ENCODE peak calls at places on chromosomes 11 and 22, in six cellular contexts. Q is K562, B is GM12891, T is HepG2, M is GM12878, E is H1. G is an unnamed sample.

GRCh38 chr22:41524809-41525449 is 19.3 kb downstream of the POLR3H start:
- DNase-seq in Q (no peak), B (peak; percentile 60), T (no peak), M (no peak), E (no peak), G (no peak)

GRCh38 chr11:113557926-113558325 is 82.7 kb upstream of the DRD2 start:
- DNase-seq in Q (no peak), B (no peak), T (no peak), M (no peak), E (no peak), G (no peak)

GRCh38 chr11:128506999-128507591 is 80.3 kb downstream of the ETS1 start:
- DNase-seq in Q (no peak), B (no peak), T (no peak), M (no peak), E (no peak), G (no peak)

GRCh38 chr11:10573556-10573955 is 5.1 kb upstream of the LYVE1 start:
- DNase-seq in Q (no peak), B (no peak), T (no peak), M (no peak), E (no peak), G (no peak)

GRCh38 chr11:112280268-112281126 is 19.8 kb upstream of the PLET1 start:
- DNase-seq in Q (peak; percentile 76), B (peak; percentile 66), T (peak; percentile 72), M (peak; percentile 37), E (no peak), G (peak; percentile 55)

GRCh38 chr22:21760640-21761039 is 25.0 kb upstream of the YPEL1 start:
- DNase-seq in Q (peak; percentile 79), B (no peak), T (no peak), M (no peak), E (no peak), G (no peak)

GRCh38 chr11:27837895-27838563 is 137.8 kb upstream of the BDNF start:
- DNase-seq in Q (no peak), B (no peak), T (no peak), M (peak; percentile 47), E (no peak), G (no peak)

GRCh38 chr22:26462971-26463661 is 20.5 kb downstream of the HPS4 start:
- DNase-seq in Q (no peak), B (no peak), T (no peak), M (no peak), E (no peak), G (no peak)

GRCh38 chr11:96393753-96394348 is 4.0 kb downstream of the JRKL start:
- DNase-seq in Q (peak; percentile 22), B (no peak), T (peak; percentile 44), M (peak; percentile 27), E (no peak), G (no peak)

GRCh38 chr22:41555325-41555724 is 5.5 kb upstream of the CSDC2 start:
- DNase-seq in Q (no peak), B (no peak), T (no peak), M (no peak), E (no peak), G (no peak)

GRCh38 chr11:46808804-46809431 is 37.2 kb downstream of the CKAP5 start:
- DNase-seq in Q (no peak), B (no peak), T (peak; percentile 25), M (no peak), E (no peak), G (no peak)

GRCh38 chr22:34604312-34604711 is 461.6 kb upstream of the ISX start:
- DNase-seq in Q (no peak), B (no peak), T (no peak), M (no peak), E (no peak), G (no peak)

GRCh38 chr11:2844996-2845395 is 40.6 kb downstream of the CDKN1C start:
- DNase-seq in Q (peak; percentile 51), B (no peak), T (no peak), M (no peak), E (no peak), G (no peak)

GRCh38 chr11:86941871-86942208 is 13.4 kb downstream of the FZD4 start:
- DNase-seq in Q (no peak), B (no peak), T (no peak), M (no peak), E (no peak), G (no peak)

GRCh38 chr22:39967103-39967829 is 7.1 kb downstream of the TMA7B start:
- DNase-seq in Q (no peak), B (no peak), T (no peak), M (no peak), E (no peak), G (no peak)
- TF ChIP-seq POLR2A in Q (no peak), B (no peak), T (no peak), M (no peak), E (no peak), G (no peak)

GRCh38 chr11:119671048-119671447 is 58.0 kb downstream of the NECTIN1 start:
- DNase-seq in Q (no peak), B (no peak), T (no peak), M (no peak), E (no peak), G (no peak)
- TF ChIP-seq POLR2AphosphoS5 in Q (no peak), B (no peak), T (no peak), M (no peak), E (no peak), G (no peak)

GRCh38 chr22:23789638-23790037 is 2.9 kb downstream of the SMARCB1 start:
- DNase-seq in Q (no peak), B (no peak), T (peak; percentile 71), M (no peak), E (no peak), G (no peak)

GRCh38 chr22:23793326-23793725 is 6.6 kb downstream of the SMARCB1 start:
- DNase-seq in Q (no peak), B (no peak), T (no peak), M (no peak), E (no peak), G (no peak)

GRCh38 chr22:23791737-23792645 is 5.2 kb downstream of the SMARCB1 start:
- DNase-seq in Q (no peak), B (no peak), T (no peak), M (no peak), E (no peak), G (no peak)

GRCh38 chr22:23789121-23789520 is 2.4 kb downstream of the SMARCB1 start:
- DNase-seq in Q (no peak), B (no peak), T (no peak), M (no peak), E (no peak), G (no peak)

GRCh38 chr22:23790819-23791736 is 4.3 kb downstream of the SMARCB1 start:
- DNase-seq in Q (no peak), B (no peak), T (no peak), M (no peak), E (no peak), G (no peak)
- TF ChIP-seq TAF1 in Q (no peak), B (no peak), T (no peak), M (no peak), E (no peak), G (no peak)

DNA sequence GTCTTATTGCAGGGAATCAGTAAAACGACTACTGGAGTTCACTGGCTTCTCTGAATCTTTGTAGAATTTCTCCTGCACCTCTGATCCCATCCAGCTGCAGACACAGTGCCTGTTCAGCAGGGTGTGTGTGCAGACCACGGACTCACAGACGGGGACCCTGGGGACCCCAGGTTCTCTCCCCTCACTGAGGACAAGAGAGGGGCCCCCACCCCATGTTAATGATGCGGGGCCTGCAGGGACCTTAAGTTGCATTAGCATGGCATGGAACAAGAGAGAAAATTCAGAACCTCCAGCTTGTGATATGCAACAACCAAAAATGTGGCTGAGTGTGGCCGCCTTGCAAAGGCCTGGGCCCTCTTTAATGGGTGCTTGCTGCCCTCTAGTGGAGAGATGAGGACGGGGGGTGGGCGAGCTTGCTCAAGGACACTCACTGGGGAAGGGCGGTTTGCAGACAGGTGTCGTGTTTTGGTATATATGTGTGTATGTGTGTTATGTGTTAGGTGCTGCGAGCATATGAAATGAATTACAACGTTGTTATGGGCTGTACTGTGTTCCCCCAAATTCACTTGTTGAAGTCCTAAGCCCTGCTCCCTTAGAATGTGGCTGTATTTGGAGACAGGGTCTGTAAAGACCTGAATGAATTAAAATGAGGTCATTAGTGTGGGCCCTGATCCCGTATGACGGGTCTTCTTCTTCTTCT is 84.4 kb upstream of the SEPTIN5 start:
- DNase-seq in Q (peak; percentile 100), B (peak; percentile 93), T (peak; percentile 65), M (no peak), E (peak; percentile 60), G (peak; percentile 87)
- TF ChIP-seq POLR2A in Q (no peak), B (no peak), T (no peak), M (no peak), E (no peak), G (no peak)

DNA sequence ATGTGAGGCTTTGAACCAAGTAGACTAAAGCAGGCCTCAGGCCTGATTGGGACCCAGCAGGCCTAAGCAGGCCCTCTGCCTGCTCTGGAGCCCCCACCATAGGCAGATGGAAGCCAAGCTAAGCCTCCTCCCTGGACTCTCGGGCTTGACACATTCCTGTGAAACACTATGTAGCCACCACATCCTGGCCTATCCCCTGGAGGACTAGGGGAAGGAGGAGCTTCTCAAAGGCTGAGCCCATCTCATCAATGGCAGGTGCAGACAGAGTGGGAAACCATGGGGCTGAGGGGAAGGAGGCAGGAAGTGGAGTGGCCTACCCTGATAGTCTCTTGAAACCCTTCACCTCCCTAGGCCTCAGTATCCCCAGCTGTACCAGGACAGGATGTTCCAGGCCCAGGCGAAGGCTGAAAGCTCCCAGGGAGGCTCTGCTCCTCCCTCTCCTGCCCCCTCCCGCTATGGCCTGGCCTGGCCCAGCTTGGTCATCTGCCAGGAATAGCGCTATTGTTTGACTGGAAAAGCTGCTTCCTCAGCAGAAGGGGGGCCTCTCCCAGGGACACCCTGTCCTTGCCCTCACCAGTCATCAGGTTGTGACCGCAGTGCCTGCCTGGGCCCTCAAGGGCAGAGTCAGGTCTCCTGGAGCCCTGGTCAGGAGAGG is 1.5 kb upstream of the CASTOR1 start:
- DNase-seq in Q (no peak), B (no peak), T (peak; percentile 63), M (no peak), E (no peak), G (no peak)
- TF ChIP-seq POLR2AphosphoS5 in Q (no peak), B (no peak), T (no peak), M (no peak), E (no peak), G (peak; percentile 30)

GRCh38 chr22:33018232-33018864 is 39.8 kb downstream of the SYN3 start:
- DNase-seq in Q (peak; percentile 60), B (peak; percentile 35), T (peak; percentile 43), M (peak; percentile 8), E (peak; percentile 34), G (no peak)
- TF ChIP-seq TAF1 in Q (no peak), B (no peak), T (no peak), M (no peak), E (no peak), G (no peak)

GRCh38 chr11:119886667-119887230 is 157.7 kb upstream of the NECTIN1 start:
- DNase-seq in Q (no peak), B (no peak), T (no peak), M (no peak), E (no peak), G (no peak)
- TF ChIP-seq POLR2A in Q (no peak), B (no peak), T (no peak), M (no peak), E (no peak), G (no peak)